ENCODE peak calls at places on chromosomes 16 and 17, in five cellular contexts. One of them, this sample, is unnamed.

GRCh38 chr17:27670791-27671590 is 40.0 kb downstream of the LGALS9 start:
- DNase-seq in activated CD8-positive, alpha-beta memory T cell treated with anti-CD3 and anti-CD28 coated beads for 4 hours: no peak
- DNase-seq in central memory CD4-positive, alpha-beta T cell: no peak
- DNase-seq in activated CD4-positive, alpha-beta T cell treated with anti-CD3 and anti-CD28 coated beads, Interleukin-2, amount 10 ng/mL, durations not matched to agents 7 days and 5 days: no peak
- DNase-seq in endothelial cell: no peak
- DNase-seq in this sample: no peak

GRCh38 chr16:588639-588888 is 1.3 kb upstream of the RAB40C start:
- DNase-seq in activated CD8-positive, alpha-beta memory T cell treated with anti-CD3 and anti-CD28 coated beads for 4 hours: no peak
- DNase-seq in central memory CD4-positive, alpha-beta T cell: no peak
- DNase-seq in activated CD4-positive, alpha-beta T cell treated with anti-CD3 and anti-CD28 coated beads, Interleukin-2, amount 10 ng/mL, durations not matched to agents 7 days and 5 days: peak
- DNase-seq in endothelial cell: peak
- DNase-seq in this sample: peak

GRCh38 chr17:66812571-66812970 is 22.3 kb upstream of the CACNG5 start:
- DNase-seq in activated CD8-positive, alpha-beta memory T cell treated with anti-CD3 and anti-CD28 coated beads for 4 hours: no peak
- DNase-seq in central memory CD4-positive, alpha-beta T cell: no peak
- DNase-seq in activated CD4-positive, alpha-beta T cell treated with anti-CD3 and anti-CD28 coated beads, Interleukin-2, amount 10 ng/mL, durations not matched to agents 7 days and 5 days: no peak
- DNase-seq in endothelial cell: no peak
- DNase-seq in this sample: no peak

GRCh38 chr17:48611213-48611612 is 396 bp upstream of the HOXB7 start:
- DNase-seq in activated CD8-positive, alpha-beta memory T cell treated with anti-CD3 and anti-CD28 coated beads for 4 hours: no peak
- DNase-seq in central memory CD4-positive, alpha-beta T cell: no peak
- DNase-seq in activated CD4-positive, alpha-beta T cell treated with anti-CD3 and anti-CD28 coated beads, Interleukin-2, amount 10 ng/mL, durations not matched to agents 7 days and 5 days: no peak
- DNase-seq in endothelial cell: no peak
- DNase-seq in this sample: no peak

GRCh38 chr17:43905400-43905984 is 1.8 kb downstream of the MPP2 start:
- DNase-seq in activated CD8-positive, alpha-beta memory T cell treated with anti-CD3 and anti-CD28 coated beads for 4 hours: no peak
- DNase-seq in central memory CD4-positive, alpha-beta T cell: no peak
- DNase-seq in activated CD4-positive, alpha-beta T cell treated with anti-CD3 and anti-CD28 coated beads, Interleukin-2, amount 10 ng/mL, durations not matched to agents 7 days and 5 days: no peak
- DNase-seq in endothelial cell: no peak
- DNase-seq in this sample: no peak

GRCh38 chr17:77827461-77827968 is 131.0 kb upstream of the TNRC6C start:
- DNase-seq in activated CD8-positive, alpha-beta memory T cell treated with anti-CD3 and anti-CD28 coated beads for 4 hours: no peak
- DNase-seq in central memory CD4-positive, alpha-beta T cell: no peak
- DNase-seq in activated CD4-positive, alpha-beta T cell treated with anti-CD3 and anti-CD28 coated beads, Interleukin-2, amount 10 ng/mL, durations not matched to agents 7 days and 5 days: no peak
- DNase-seq in endothelial cell: no peak
- DNase-seq in this sample: peak

GRCh38 chr16:56282455-56282854 is 91.2 kb downstream of the GNAO1 start:
- DNase-seq in activated CD8-positive, alpha-beta memory T cell treated with anti-CD3 and anti-CD28 coated beads for 4 hours: no peak
- DNase-seq in central memory CD4-positive, alpha-beta T cell: no peak
- DNase-seq in activated CD4-positive, alpha-beta T cell treated with anti-CD3 and anti-CD28 coated beads, Interleukin-2, amount 10 ng/mL, durations not matched to agents 7 days and 5 days: no peak
- DNase-seq in endothelial cell: no peak
- DNase-seq in this sample: no peak

GRCh38 chr16:47574091-47575054 is 113.2 kb downstream of the PHKB start:
- DNase-seq in activated CD8-positive, alpha-beta memory T cell treated with anti-CD3 and anti-CD28 coated beads for 4 hours: no peak
- DNase-seq in central memory CD4-positive, alpha-beta T cell: peak
- DNase-seq in activated CD4-positive, alpha-beta T cell treated with anti-CD3 and anti-CD28 coated beads, Interleukin-2, amount 10 ng/mL, durations not matched to agents 7 days and 5 days: peak
- DNase-seq in endothelial cell: no peak
- DNase-seq in this sample: no peak

GRCh38 chr17:62188713-62189112 is 123.6 kb upstream of the MED13 start:
- DNase-seq in activated CD8-positive, alpha-beta memory T cell treated with anti-CD3 and anti-CD28 coated beads for 4 hours: no peak
- DNase-seq in central memory CD4-positive, alpha-beta T cell: no peak
- DNase-seq in activated CD4-positive, alpha-beta T cell treated with anti-CD3 and anti-CD28 coated beads, Interleukin-2, amount 10 ng/mL, durations not matched to agents 7 days and 5 days: no peak
- DNase-seq in endothelial cell: no peak
- DNase-seq in this sample: no peak

GRCh38 chr16:49628148-49628547 is 227.8 kb downstream of the ZNF423 start:
- DNase-seq in activated CD8-positive, alpha-beta memory T cell treated with anti-CD3 and anti-CD28 coated beads for 4 hours: no peak
- DNase-seq in central memory CD4-positive, alpha-beta T cell: no peak
- DNase-seq in activated CD4-positive, alpha-beta T cell treated with anti-CD3 and anti-CD28 coated beads, Interleukin-2, amount 10 ng/mL, durations not matched to agents 7 days and 5 days: no peak
- DNase-seq in endothelial cell: no peak
- DNase-seq in this sample: no peak

GRCh38 chr17:73188011-73188410 is 4.8 kb upstream of the COG1 start:
- DNase-seq in activated CD8-positive, alpha-beta memory T cell treated with anti-CD3 and anti-CD28 coated beads for 4 hours: no peak
- DNase-seq in central memory CD4-positive, alpha-beta T cell: no peak
- DNase-seq in activated CD4-positive, alpha-beta T cell treated with anti-CD3 and anti-CD28 coated beads, Interleukin-2, amount 10 ng/mL, durations not matched to agents 7 days and 5 days: no peak
- DNase-seq in endothelial cell: no peak
- DNase-seq in this sample: no peak

GRCh38 chr17:1008008-1008761 is 11.3 kb downstream of the TIMM22 start:
- DNase-seq in activated CD8-positive, alpha-beta memory T cell treated with anti-CD3 and anti-CD28 coated beads for 4 hours: no peak
- DNase-seq in central memory CD4-positive, alpha-beta T cell: no peak
- DNase-seq in activated CD4-positive, alpha-beta T cell treated with anti-CD3 and anti-CD28 coated beads, Interleukin-2, amount 10 ng/mL, durations not matched to agents 7 days and 5 days: no peak
- DNase-seq in endothelial cell: no peak
- DNase-seq in this sample: peak

GRCh38 chr17:47999612-48000011 is 28.7 kb downstream of the CDK5RAP3 start:
- DNase-seq in activated CD8-positive, alpha-beta memory T cell treated with anti-CD3 and anti-CD28 coated beads for 4 hours: no peak
- DNase-seq in central memory CD4-positive, alpha-beta T cell: no peak
- DNase-seq in activated CD4-positive, alpha-beta T cell treated with anti-CD3 and anti-CD28 coated beads, Interleukin-2, amount 10 ng/mL, durations not matched to agents 7 days and 5 days: no peak
- DNase-seq in endothelial cell: no peak
- DNase-seq in this sample: no peak

GRCh38 chr17:78527345-78527744 is 49.9 kb downstream of the DNAH17 start:
- DNase-seq in activated CD8-positive, alpha-beta memory T cell treated with anti-CD3 and anti-CD28 coated beads for 4 hours: no peak
- DNase-seq in central memory CD4-positive, alpha-beta T cell: no peak
- DNase-seq in activated CD4-positive, alpha-beta T cell treated with anti-CD3 and anti-CD28 coated beads, Interleukin-2, amount 10 ng/mL, durations not matched to agents 7 days and 5 days: no peak
- DNase-seq in endothelial cell: no peak
- DNase-seq in this sample: no peak

GRCh38 chr17:71084219-71084618 is 914.9 kb downstream of the KCNJ2 start:
- DNase-seq in activated CD8-positive, alpha-beta memory T cell treated with anti-CD3 and anti-CD28 coated beads for 4 hours: no peak
- DNase-seq in central memory CD4-positive, alpha-beta T cell: no peak
- DNase-seq in activated CD4-positive, alpha-beta T cell treated with anti-CD3 and anti-CD28 coated beads, Interleukin-2, amount 10 ng/mL, durations not matched to agents 7 days and 5 days: no peak
- DNase-seq in endothelial cell: peak
- DNase-seq in this sample: no peak

GRCh38 chr17:73936908-73937627 is 266.4 kb upstream of the RPL38 start:
- DNase-seq in activated CD8-positive, alpha-beta memory T cell treated with anti-CD3 and anti-CD28 coated beads for 4 hours: no peak
- DNase-seq in central memory CD4-positive, alpha-beta T cell: no peak
- DNase-seq in activated CD4-positive, alpha-beta T cell treated with anti-CD3 and anti-CD28 coated beads, Interleukin-2, amount 10 ng/mL, durations not matched to agents 7 days and 5 days: no peak
- DNase-seq in endothelial cell: no peak
- DNase-seq in this sample: no peak

GRCh38 chr17:49487202-49487601 is 7.9 kb upstream of the NGFR start:
- DNase-seq in activated CD8-positive, alpha-beta memory T cell treated with anti-CD3 and anti-CD28 coated beads for 4 hours: no peak
- DNase-seq in central memory CD4-positive, alpha-beta T cell: no peak
- DNase-seq in activated CD4-positive, alpha-beta T cell treated with anti-CD3 and anti-CD28 coated beads, Interleukin-2, amount 10 ng/mL, durations not matched to agents 7 days and 5 days: no peak
- DNase-seq in endothelial cell: no peak
- DNase-seq in this sample: no peak

GRCh38 chr17:1957037-1957436 is 68.1 kb downstream of the RTN4RL1 start:
- DNase-seq in activated CD8-positive, alpha-beta memory T cell treated with anti-CD3 and anti-CD28 coated beads for 4 hours: no peak
- DNase-seq in central memory CD4-positive, alpha-beta T cell: no peak
- DNase-seq in activated CD4-positive, alpha-beta T cell treated with anti-CD3 and anti-CD28 coated beads, Interleukin-2, amount 10 ng/mL, durations not matched to agents 7 days and 5 days: no peak
- DNase-seq in endothelial cell: no peak
- DNase-seq in this sample: no peak

GRCh38 chr16:68257906-68258800 is 6.2 kb upstream of the SLC7A6 start:
- DNase-seq in activated CD8-positive, alpha-beta memory T cell treated with anti-CD3 and anti-CD28 coated beads for 4 hours: no peak
- DNase-seq in central memory CD4-positive, alpha-beta T cell: no peak
- DNase-seq in activated CD4-positive, alpha-beta T cell treated with anti-CD3 and anti-CD28 coated beads, Interleukin-2, amount 10 ng/mL, durations not matched to agents 7 days and 5 days: no peak
- DNase-seq in endothelial cell: no peak
- DNase-seq in this sample: peak

GRCh38 chr17:8698142-8699050 is 46.2 kb downstream of the CCDC42 start:
- DNase-seq in activated CD8-positive, alpha-beta memory T cell treated with anti-CD3 and anti-CD28 coated beads for 4 hours: no peak
- DNase-seq in central memory CD4-positive, alpha-beta T cell: no peak
- DNase-seq in activated CD4-positive, alpha-beta T cell treated with anti-CD3 and anti-CD28 coated beads, Interleukin-2, amount 10 ng/mL, durations not matched to agents 7 days and 5 days: no peak
- DNase-seq in endothelial cell: peak
- DNase-seq in this sample: peak

GRCh38 chr16:67445913-67446907 is 15.3 kb downstream of the HSD11B2 start:
- DNase-seq in activated CD8-positive, alpha-beta memory T cell treated with anti-CD3 and anti-CD28 coated beads for 4 hours: no peak
- DNase-seq in central memory CD4-positive, alpha-beta T cell: no peak
- DNase-seq in activated CD4-positive, alpha-beta T cell treated with anti-CD3 and anti-CD28 coated beads, Interleukin-2, amount 10 ng/mL, durations not matched to agents 7 days and 5 days: no peak
- DNase-seq in endothelial cell: no peak
- DNase-seq in this sample: no peak

GRCh38 chr17:37116802-37117201 is 168.0 kb downstream of the AATF start:
- DNase-seq in activated CD8-positive, alpha-beta memory T cell treated with anti-CD3 and anti-CD28 coated beads for 4 hours: no peak
- DNase-seq in central memory CD4-positive, alpha-beta T cell: no peak
- DNase-seq in activated CD4-positive, alpha-beta T cell treated with anti-CD3 and anti-CD28 coated beads, Interleukin-2, amount 10 ng/mL, durations not matched to agents 7 days and 5 days: no peak
- DNase-seq in endothelial cell: no peak
- DNase-seq in this sample: no peak

GRCh38 chr17:70288540-70289290 is 119.4 kb downstream of the KCNJ2 start:
- DNase-seq in activated CD8-positive, alpha-beta memory T cell treated with anti-CD3 and anti-CD28 coated beads for 4 hours: no peak
- DNase-seq in central memory CD4-positive, alpha-beta T cell: no peak
- DNase-seq in activated CD4-positive, alpha-beta T cell treated with anti-CD3 and anti-CD28 coated beads, Interleukin-2, amount 10 ng/mL, durations not matched to agents 7 days and 5 days: no peak
- DNase-seq in endothelial cell: no peak
- DNase-seq in this sample: no peak

GRCh38 chr17:32819035-32819434 is 57.9 kb downstream of the MYO1D start:
- DNase-seq in activated CD8-positive, alpha-beta memory T cell treated with anti-CD3 and anti-CD28 coated beads for 4 hours: no peak
- DNase-seq in central memory CD4-positive, alpha-beta T cell: no peak
- DNase-seq in activated CD4-positive, alpha-beta T cell treated with anti-CD3 and anti-CD28 coated beads, Interleukin-2, amount 10 ng/mL, durations not matched to agents 7 days and 5 days: no peak
- DNase-seq in endothelial cell: no peak
- DNase-seq in this sample: no peak

GRCh38 chr17:49964539-49965521 is 4.2 kb upstream of the DLX4 start:
- DNase-seq in activated CD8-positive, alpha-beta memory T cell treated with anti-CD3 and anti-CD28 coated beads for 4 hours: no peak
- DNase-seq in central memory CD4-positive, alpha-beta T cell: peak
- DNase-seq in activated CD4-positive, alpha-beta T cell treated with anti-CD3 and anti-CD28 coated beads, Interleukin-2, amount 10 ng/mL, durations not matched to agents 7 days and 5 days: peak
- DNase-seq in endothelial cell: no peak
- DNase-seq in this sample: no peak

GRCh38 chr16:81896902-81897301 is 114.4 kb downstream of the SDR42E1 start:
- DNase-seq in activated CD8-positive, alpha-beta memory T cell treated with anti-CD3 and anti-CD28 coated beads for 4 hours: no peak
- DNase-seq in central memory CD4-positive, alpha-beta T cell: no peak
- DNase-seq in activated CD4-positive, alpha-beta T cell treated with anti-CD3 and anti-CD28 coated beads, Interleukin-2, amount 10 ng/mL, durations not matched to agents 7 days and 5 days: no peak
- DNase-seq in endothelial cell: no peak
- DNase-seq in this sample: no peak

GRCh38 chr16:85416267-85417109 is 196.6 kb upstream of the GSE1 start:
- DNase-seq in activated CD8-positive, alpha-beta memory T cell treated with anti-CD3 and anti-CD28 coated beads for 4 hours: peak
- DNase-seq in central memory CD4-positive, alpha-beta T cell: peak
- DNase-seq in activated CD4-positive, alpha-beta T cell treated with anti-CD3 and anti-CD28 coated beads, Interleukin-2, amount 10 ng/mL, durations not matched to agents 7 days and 5 days: peak
- DNase-seq in endothelial cell: peak
- DNase-seq in this sample: no peak

GRCh38 chr17:62179525-62180161 is 114.6 kb upstream of the MED13 start:
- DNase-seq in activated CD8-positive, alpha-beta memory T cell treated with anti-CD3 and anti-CD28 coated beads for 4 hours: no peak
- DNase-seq in central memory CD4-positive, alpha-beta T cell: no peak
- DNase-seq in activated CD4-positive, alpha-beta T cell treated with anti-CD3 and anti-CD28 coated beads, Interleukin-2, amount 10 ng/mL, durations not matched to agents 7 days and 5 days: no peak
- DNase-seq in endothelial cell: no peak
- DNase-seq in this sample: no peak

GRCh38 chr17:2395258-2396170 is 5.3 kb downstream of the MNT start:
- DNase-seq in activated CD8-positive, alpha-beta memory T cell treated with anti-CD3 and anti-CD28 coated beads for 4 hours: no peak
- DNase-seq in central memory CD4-positive, alpha-beta T cell: no peak
- DNase-seq in activated CD4-positive, alpha-beta T cell treated with anti-CD3 and anti-CD28 coated beads, Interleukin-2, amount 10 ng/mL, durations not matched to agents 7 days and 5 days: no peak
- DNase-seq in endothelial cell: no peak
- DNase-seq in this sample: no peak

GRCh38 chr17:72514888-72515287 is 394.1 kb downstream of the SOX9 start:
- DNase-seq in activated CD8-positive, alpha-beta memory T cell treated with anti-CD3 and anti-CD28 coated beads for 4 hours: no peak
- DNase-seq in central memory CD4-positive, alpha-beta T cell: no peak
- DNase-seq in activated CD4-positive, alpha-beta T cell treated with anti-CD3 and anti-CD28 coated beads, Interleukin-2, amount 10 ng/mL, durations not matched to agents 7 days and 5 days: no peak
- DNase-seq in endothelial cell: no peak
- DNase-seq in this sample: no peak

GRCh38 chr17:59513934-59514841 is 51.2 kb upstream of the DHX40 start:
- DNase-seq in activated CD8-positive, alpha-beta memory T cell treated with anti-CD3 and anti-CD28 coated beads for 4 hours: no peak
- DNase-seq in central memory CD4-positive, alpha-beta T cell: no peak
- DNase-seq in activated CD4-positive, alpha-beta T cell treated with anti-CD3 and anti-CD28 coated beads, Interleukin-2, amount 10 ng/mL, durations not matched to agents 7 days and 5 days: no peak
- DNase-seq in endothelial cell: no peak
- DNase-seq in this sample: no peak

GRCh38 chr17:35559495-35559894 is 1.1 kb downstream of the SLFN14 start:
- DNase-seq in activated CD8-positive, alpha-beta memory T cell treated with anti-CD3 and anti-CD28 coated beads for 4 hours: no peak
- DNase-seq in central memory CD4-positive, alpha-beta T cell: no peak
- DNase-seq in activated CD4-positive, alpha-beta T cell treated with anti-CD3 and anti-CD28 coated beads, Interleukin-2, amount 10 ng/mL, durations not matched to agents 7 days and 5 days: no peak
- DNase-seq in endothelial cell: no peak
- DNase-seq in this sample: no peak

GRCh38 chr16:64181526-64181925 is 940.3 kb downstream of the CDH11 start:
- DNase-seq in activated CD8-positive, alpha-beta memory T cell treated with anti-CD3 and anti-CD28 coated beads for 4 hours: no peak
- DNase-seq in central memory CD4-positive, alpha-beta T cell: no peak
- DNase-seq in activated CD4-positive, alpha-beta T cell treated with anti-CD3 and anti-CD28 coated beads, Interleukin-2, amount 10 ng/mL, durations not matched to agents 7 days and 5 days: no peak
- DNase-seq in endothelial cell: no peak
- DNase-seq in this sample: no peak

GRCh38 chr16:69833357-69833781 is 71.2 kb downstream of the WWP2 start:
- DNase-seq in activated CD8-positive, alpha-beta memory T cell treated with anti-CD3 and anti-CD28 coated beads for 4 hours: no peak
- DNase-seq in central memory CD4-positive, alpha-beta T cell: no peak
- DNase-seq in activated CD4-positive, alpha-beta T cell treated with anti-CD3 and anti-CD28 coated beads, Interleukin-2, amount 10 ng/mL, durations not matched to agents 7 days and 5 days: no peak
- DNase-seq in endothelial cell: no peak
- DNase-seq in this sample: no peak

GRCh38 chr17:17877548-17878358 is 41.0 kb upstream of the SREBF1 start:
- DNase-seq in activated CD8-positive, alpha-beta memory T cell treated with anti-CD3 and anti-CD28 coated beads for 4 hours: no peak
- DNase-seq in central memory CD4-positive, alpha-beta T cell: no peak
- DNase-seq in activated CD4-positive, alpha-beta T cell treated with anti-CD3 and anti-CD28 coated beads, Interleukin-2, amount 10 ng/mL, durations not matched to agents 7 days and 5 days: no peak
- DNase-seq in endothelial cell: no peak
- DNase-seq in this sample: peak

GRCh38 chr17:42291136-42291535 is 2.8 kb downstream of the STAT5A start:
- DNase-seq in activated CD8-positive, alpha-beta memory T cell treated with anti-CD3 and anti-CD28 coated beads for 4 hours: no peak
- DNase-seq in central memory CD4-positive, alpha-beta T cell: no peak
- DNase-seq in activated CD4-positive, alpha-beta T cell treated with anti-CD3 and anti-CD28 coated beads, Interleukin-2, amount 10 ng/mL, durations not matched to agents 7 days and 5 days: no peak
- DNase-seq in endothelial cell: no peak
- DNase-seq in this sample: no peak

GRCh38 chr17:77706938-77707337 is 251.6 kb upstream of the TNRC6C start:
- DNase-seq in activated CD8-positive, alpha-beta memory T cell treated with anti-CD3 and anti-CD28 coated beads for 4 hours: no peak
- DNase-seq in central memory CD4-positive, alpha-beta T cell: no peak
- DNase-seq in activated CD4-positive, alpha-beta T cell treated with anti-CD3 and anti-CD28 coated beads, Interleukin-2, amount 10 ng/mL, durations not matched to agents 7 days and 5 days: no peak
- DNase-seq in endothelial cell: no peak
- DNase-seq in this sample: peak

GRCh38 chr17:79202476-79202875 is 127.9 kb downstream of the ENGASE start:
- DNase-seq in activated CD8-positive, alpha-beta memory T cell treated with anti-CD3 and anti-CD28 coated beads for 4 hours: no peak
- DNase-seq in central memory CD4-positive, alpha-beta T cell: no peak
- DNase-seq in activated CD4-positive, alpha-beta T cell treated with anti-CD3 and anti-CD28 coated beads, Interleukin-2, amount 10 ng/mL, durations not matched to agents 7 days and 5 days: no peak
- DNase-seq in endothelial cell: no peak
- DNase-seq in this sample: no peak

GRCh38 chr16:65667013-65667578 is 545.2 kb upstream of the CDH11 start:
- DNase-seq in activated CD8-positive, alpha-beta memory T cell treated with anti-CD3 and anti-CD28 coated beads for 4 hours: no peak
- DNase-seq in central memory CD4-positive, alpha-beta T cell: no peak
- DNase-seq in activated CD4-positive, alpha-beta T cell treated with anti-CD3 and anti-CD28 coated beads, Interleukin-2, amount 10 ng/mL, durations not matched to agents 7 days and 5 days: no peak
- DNase-seq in endothelial cell: peak
- DNase-seq in this sample: no peak